ENCODE peak calls at places on chromosomes 6 and 20, in seven cellular contexts. One of them, this sample, is unnamed.

GRCh38 chr6:27544612-27545260 is 71.8 kb upstream of the ZNF184 start:
- DNase-seq in A549: no peak
- DNase-seq in coronary artery: no peak
- DNase-seq in brain microvascular endothelial cell: peak
- DNase-seq in K562: no peak
- DNase-seq in IMR-90: no peak
- DNase-seq in neural progenitor cell: peak
- DNase-seq in this sample: no peak

GRCh38 chr6:47209632-47210031 is 100.1 kb downstream of the TNFRSF21 start:
- DNase-seq in IMR-90: peak
- DNase-seq in neural progenitor cell: no peak
- DNase-seq in brain microvascular endothelial cell: peak
- DNase-seq in K562: no peak
- DNase-seq in A549: no peak
- DNase-seq in coronary artery: no peak
- DNase-seq in this sample: no peak

GRCh38 chr6:17490724-17491123 is 97.3 kb downstream of the CAP2 start:
- DNase-seq in coronary artery: no peak
- DNase-seq in IMR-90: no peak
- DNase-seq in K562: no peak
- DNase-seq in neural progenitor cell: no peak
- DNase-seq in A549: no peak
- DNase-seq in brain microvascular endothelial cell: no peak
- DNase-seq in this sample: no peak

GRCh38 chr6:44569931-44570385 is 182.5 kb downstream of the CDC5L start:
- DNase-seq in K562: no peak
- DNase-seq in A549: no peak
- DNase-seq in IMR-90: peak
- DNase-seq in neural progenitor cell: no peak
- DNase-seq in coronary artery: peak
- DNase-seq in brain microvascular endothelial cell: no peak
- DNase-seq in this sample: no peak

GRCh38 chr6:15026832-15027231 is 219.0 kb upstream of the JARID2 start:
- DNase-seq in IMR-90: peak
- DNase-seq in coronary artery: no peak
- DNase-seq in neural progenitor cell: no peak
- DNase-seq in brain microvascular endothelial cell: peak
- DNase-seq in K562: no peak
- DNase-seq in A549: peak
- DNase-seq in this sample: peak

GRCh38 chr20:51456511-51457280 is 85.8 kb downstream of the NFATC2 start:
- DNase-seq in K562: peak
- DNase-seq in IMR-90: peak
- DNase-seq in coronary artery: peak
- DNase-seq in brain microvascular endothelial cell: peak
- DNase-seq in A549: peak
- DNase-seq in neural progenitor cell: peak
- DNase-seq in this sample: peak

GRCh38 chr6:170074907-170075306 is 216.0 kb downstream of the DLL1 start:
- DNase-seq in K562: no peak
- DNase-seq in brain microvascular endothelial cell: no peak
- DNase-seq in coronary artery: peak
- DNase-seq in neural progenitor cell: no peak
- DNase-seq in A549: no peak
- DNase-seq in IMR-90: no peak
- DNase-seq in this sample: no peak

GRCh38 chr6:100267002-100267401 is 197.7 kb downstream of the SIM1 start:
- DNase-seq in IMR-90: no peak
- DNase-seq in coronary artery: no peak
- DNase-seq in K562: no peak
- DNase-seq in A549: no peak
- DNase-seq in brain microvascular endothelial cell: no peak
- DNase-seq in neural progenitor cell: no peak
- DNase-seq in this sample: no peak

GRCh38 chr6:3200682-3201081 is 26.8 kb downstream of the TUBB2B start:
- DNase-seq in IMR-90: no peak
- DNase-seq in K562: no peak
- DNase-seq in A549: no peak
- DNase-seq in neural progenitor cell: no peak
- DNase-seq in brain microvascular endothelial cell: no peak
- DNase-seq in coronary artery: no peak
- DNase-seq in this sample: no peak

GRCh38 chr20:38132910-38133501 is 32.1 kb downstream of the TGM2 start:
- DNase-seq in A549: no peak
- DNase-seq in IMR-90: no peak
- DNase-seq in K562: no peak
- DNase-seq in brain microvascular endothelial cell: no peak
- DNase-seq in neural progenitor cell: no peak
- DNase-seq in coronary artery: no peak
- DNase-seq in this sample: no peak

GRCh38 chr6:82072771-82073170 is 174.8 kb downstream of the IBTK start:
- DNase-seq in A549: no peak
- DNase-seq in K562: no peak
- DNase-seq in neural progenitor cell: no peak
- DNase-seq in brain microvascular endothelial cell: peak
- DNase-seq in IMR-90: peak
- DNase-seq in coronary artery: no peak
- DNase-seq in this sample: peak

GRCh38 chr20:7352165-7352564 is 584.7 kb downstream of the BMP2 start:
- DNase-seq in A549: no peak
- DNase-seq in neural progenitor cell: no peak
- DNase-seq in coronary artery: no peak
- DNase-seq in brain microvascular endothelial cell: no peak
- DNase-seq in IMR-90: no peak
- DNase-seq in K562: no peak
- DNase-seq in this sample: no peak

GRCh38 chr6:97060254-97060653 is 135.7 kb downstream of the KLHL32 start:
- DNase-seq in A549: no peak
- DNase-seq in K562: no peak
- DNase-seq in IMR-90: no peak
- DNase-seq in brain microvascular endothelial cell: no peak
- DNase-seq in coronary artery: no peak
- DNase-seq in neural progenitor cell: no peak
- DNase-seq in this sample: no peak

GRCh38 chr6:97053643-97054411 is 129.3 kb downstream of the KLHL32 start:
- DNase-seq in neural progenitor cell: peak
- DNase-seq in K562: no peak
- DNase-seq in A549: peak
- DNase-seq in coronary artery: no peak
- DNase-seq in brain microvascular endothelial cell: no peak
- DNase-seq in IMR-90: peak
- DNase-seq in this sample: no peak

GRCh38 chr6:97055743-97056142 is 131.2 kb downstream of the KLHL32 start:
- DNase-seq in neural progenitor cell: no peak
- DNase-seq in K562: no peak
- DNase-seq in coronary artery: no peak
- DNase-seq in IMR-90: no peak
- DNase-seq in A549: no peak
- DNase-seq in brain microvascular endothelial cell: no peak
- DNase-seq in this sample: no peak

GRCh38 chr6:97064578-97064977 is 140.1 kb downstream of the KLHL32 start:
- DNase-seq in IMR-90: no peak
- DNase-seq in coronary artery: no peak
- DNase-seq in brain microvascular endothelial cell: no peak
- DNase-seq in neural progenitor cell: no peak
- DNase-seq in K562: no peak
- DNase-seq in A549: no peak
- DNase-seq in this sample: no peak

GRCh38 chr6:97059473-97059872 is 134.9 kb downstream of the KLHL32 start:
- DNase-seq in IMR-90: peak
- DNase-seq in K562: peak
- DNase-seq in coronary artery: no peak
- DNase-seq in neural progenitor cell: peak
- DNase-seq in brain microvascular endothelial cell: peak
- DNase-seq in A549: peak
- DNase-seq in this sample: no peak
- TF ChIP-seq CTCF in IMR-90: peak
- TF ChIP-seq CTCF in K562: peak
- TF ChIP-seq CTCF in coronary artery: peak
- TF ChIP-seq CTCF in neural progenitor cell: peak
- TF ChIP-seq CTCF in brain microvascular endothelial cell: peak
- TF ChIP-seq CTCF in A549: peak
- TF ChIP-seq CTCF in this sample: peak

DNA sequence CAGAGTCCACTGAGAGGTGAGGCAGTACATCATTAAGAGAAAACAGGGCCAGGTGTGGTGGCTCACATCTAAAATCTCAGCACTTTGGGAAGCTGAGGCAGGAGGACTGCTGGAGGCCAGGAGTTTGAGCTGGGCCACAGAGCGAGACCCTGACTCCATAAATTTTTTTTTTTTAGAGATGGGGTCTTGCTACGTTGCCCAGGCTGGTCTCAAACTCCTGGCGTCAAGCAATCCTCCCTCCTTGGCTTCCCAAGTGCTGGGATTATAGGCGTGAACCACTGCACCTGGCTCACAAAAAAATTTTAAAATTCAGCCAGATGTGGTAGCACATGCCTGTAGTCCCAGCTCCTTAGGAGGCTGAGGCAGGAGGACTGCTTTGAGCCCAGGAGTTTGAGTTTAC is 17.3 kb downstream of the PPIL1 start:
- DNase-seq in A549: no peak
- DNase-seq in coronary artery: no peak
- DNase-seq in K562: no peak
- DNase-seq in brain microvascular endothelial cell: no peak
- DNase-seq in neural progenitor cell: no peak
- DNase-seq in IMR-90: no peak
- DNase-seq in this sample: no peak
- H3K27ac ChIP-seq in A549: no peak
- H3K27ac ChIP-seq in coronary artery: no peak
- H3K27ac ChIP-seq in K562: no peak
- H3K27ac ChIP-seq in brain microvascular endothelial cell: no peak
- H3K27ac ChIP-seq in neural progenitor cell: no peak
- H3K27ac ChIP-seq in IMR-90: no peak
- H3K27ac ChIP-seq in this sample: no peak

GRCh38 chr6:139600313-139600712 is 225.9 kb upstream of the CITED2 start:
- DNase-seq in brain microvascular endothelial cell: no peak
- DNase-seq in K562: no peak
- DNase-seq in coronary artery: no peak
- DNase-seq in IMR-90: no peak
- DNase-seq in neural progenitor cell: no peak
- DNase-seq in A549: no peak
- DNase-seq in this sample: no peak

GRCh38 chr6:139595183-139595582 is 220.7 kb upstream of the CITED2 start:
- DNase-seq in brain microvascular endothelial cell: no peak
- DNase-seq in neural progenitor cell: no peak
- DNase-seq in IMR-90: peak
- DNase-seq in K562: no peak
- DNase-seq in coronary artery: no peak
- DNase-seq in A549: no peak
- DNase-seq in this sample: no peak

GRCh38 chr6:139600919-139601470 is 226.5 kb upstream of the CITED2 start:
- DNase-seq in neural progenitor cell: no peak
- DNase-seq in brain microvascular endothelial cell: no peak
- DNase-seq in coronary artery: no peak
- DNase-seq in IMR-90: no peak
- DNase-seq in A549: no peak
- DNase-seq in K562: peak
- DNase-seq in this sample: no peak

GRCh38 chr6:139597087-139597763 is 222.8 kb upstream of the CITED2 start:
- DNase-seq in IMR-90: no peak
- DNase-seq in K562: no peak
- DNase-seq in neural progenitor cell: peak
- DNase-seq in A549: no peak
- DNase-seq in brain microvascular endothelial cell: no peak
- DNase-seq in coronary artery: no peak
- DNase-seq in this sample: no peak

DNA sequence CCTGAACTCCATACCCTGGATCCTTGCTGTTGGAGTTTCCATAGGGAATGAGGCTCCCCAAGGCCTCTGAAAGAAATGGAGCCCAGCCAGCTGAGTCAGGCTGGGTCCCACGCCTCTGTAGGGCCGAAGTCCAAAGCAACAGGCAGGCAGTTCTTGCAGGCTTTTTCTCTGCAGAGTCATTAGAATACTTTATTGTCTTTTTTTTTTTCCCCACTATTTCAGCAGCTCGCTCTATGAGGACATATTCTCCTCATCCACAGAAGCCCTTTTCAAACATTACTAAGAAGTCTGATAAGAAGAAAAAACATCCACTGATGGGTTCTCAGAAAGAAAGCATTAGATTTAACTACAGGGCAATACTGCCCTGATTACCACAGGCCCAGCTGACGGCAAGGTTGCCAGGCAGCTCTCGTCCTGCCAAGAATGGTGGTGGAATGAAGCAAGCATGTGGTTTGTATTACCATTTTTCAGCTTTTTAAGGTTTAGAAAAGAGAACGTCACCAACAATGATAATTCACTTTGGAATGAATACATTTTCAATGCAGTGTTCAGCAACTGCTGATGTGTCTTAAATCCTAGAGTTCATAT is 223.4 kb upstream of the CITED2 start:
- DNase-seq in coronary artery: peak
- DNase-seq in IMR-90: peak
- DNase-seq in brain microvascular endothelial cell: peak
- DNase-seq in neural progenitor cell: peak
- DNase-seq in A549: peak
- DNase-seq in K562: no peak
- DNase-seq in this sample: peak
- H3K4me3 ChIP-seq in coronary artery: no peak
- H3K4me3 ChIP-seq in IMR-90: no peak
- H3K4me3 ChIP-seq in brain microvascular endothelial cell: no peak
- H3K4me3 ChIP-seq in neural progenitor cell: no peak
- H3K4me3 ChIP-seq in A549: no peak
- H3K4me3 ChIP-seq in K562: no peak
- H3K4me3 ChIP-seq in this sample: no peak

GRCh38 chr6:148959511-148959910 is 212.7 kb downstream of the UST start:
- DNase-seq in K562: no peak
- DNase-seq in IMR-90: no peak
- DNase-seq in A549: no peak
- DNase-seq in neural progenitor cell: no peak
- DNase-seq in coronary artery: no peak
- DNase-seq in brain microvascular endothelial cell: no peak
- DNase-seq in this sample: no peak

GRCh38 chr6:148954934-148955915 is 208.4 kb downstream of the UST start:
- DNase-seq in coronary artery: no peak
- DNase-seq in IMR-90: peak
- DNase-seq in A549: no peak
- DNase-seq in K562: no peak
- DNase-seq in neural progenitor cell: no peak
- DNase-seq in brain microvascular endothelial cell: no peak
- DNase-seq in this sample: no peak

GRCh38 chr6:148962854-148963515 is 216.2 kb downstream of the UST start:
- DNase-seq in coronary artery: no peak
- DNase-seq in IMR-90: no peak
- DNase-seq in A549: no peak
- DNase-seq in neural progenitor cell: peak
- DNase-seq in K562: no peak
- DNase-seq in brain microvascular endothelial cell: no peak
- DNase-seq in this sample: no peak

GRCh38 chr6:148954461-148954860 is 207.6 kb downstream of the UST start:
- DNase-seq in neural progenitor cell: no peak
- DNase-seq in coronary artery: no peak
- DNase-seq in K562: no peak
- DNase-seq in A549: no peak
- DNase-seq in brain microvascular endothelial cell: no peak
- DNase-seq in IMR-90: no peak
- DNase-seq in this sample: no peak

DNA sequence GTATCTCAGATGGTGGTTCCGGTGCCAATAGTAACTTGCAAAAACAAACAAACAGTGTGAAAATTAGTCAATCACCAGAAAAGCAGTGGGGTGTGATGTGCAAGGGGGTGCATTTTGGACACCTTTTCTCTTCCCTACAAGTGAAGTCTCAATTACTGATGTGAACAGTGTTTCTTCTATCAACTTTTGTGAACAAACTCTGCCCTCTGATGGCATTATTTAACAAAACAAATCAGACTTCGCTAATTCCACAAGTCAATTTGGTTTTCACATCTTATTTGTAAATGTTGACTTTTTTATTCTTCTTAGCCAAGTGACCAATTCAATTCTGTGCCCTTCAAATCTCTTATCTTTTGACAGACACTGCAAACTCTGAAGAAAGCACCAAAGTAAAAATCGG is 212.2 kb downstream of the UST start:
- DNase-seq in coronary artery: no peak
- DNase-seq in A549: no peak
- DNase-seq in K562: no peak
- DNase-seq in IMR-90: no peak
- DNase-seq in neural progenitor cell: no peak
- DNase-seq in brain microvascular endothelial cell: no peak
- DNase-seq in this sample: no peak
- TF ChIP-seq CTCF in coronary artery: no peak
- TF ChIP-seq CTCF in A549: no peak
- TF ChIP-seq CTCF in K562: no peak
- TF ChIP-seq CTCF in IMR-90: no peak
- TF ChIP-seq CTCF in neural progenitor cell: no peak
- TF ChIP-seq CTCF in brain microvascular endothelial cell: no peak
- TF ChIP-seq CTCF in this sample: no peak